ENCODE peak calls at places on chromosomes 11 and 22, in ten cellular contexts. One of them, this sample, is unnamed. For H3K4me1, the result is how much of the 10 kb centered on the place peaks cover.

GRCh38 chr11:124717786-124718634 is 21.7 kb upstream of the NRGN start:
- ATAC-seq in left lung: peak
- ATAC-seq in psoas muscle: peak
- ATAC-seq in Panc1: peak
- ATAC-seq in IMR-90: peak
- ATAC-seq in gastrocnemius medialis: no peak
- ATAC-seq in right cardiac atrium: peak
- ATAC-seq in aorta: peak
- ATAC-seq in heart left ventricle: peak
- ATAC-seq in mucosa of descending colon: peak
- ATAC-seq in this sample: peak

GRCh38 chr11:1478011-1478410 is 8.6 kb downstream of the MOB2 start:
- ATAC-seq in left lung: no peak
- ATAC-seq in psoas muscle: no peak
- ATAC-seq in Panc1: no peak
- ATAC-seq in IMR-90: no peak
- ATAC-seq in gastrocnemius medialis: no peak
- ATAC-seq in right cardiac atrium: no peak
- ATAC-seq in aorta: no peak
- ATAC-seq in heart left ventricle: no peak
- ATAC-seq in mucosa of descending colon: no peak
- ATAC-seq in this sample: no peak

GRCh38 chr11:28003615-28004014 is 104.3 kb downstream of the KIF18A start:
- ATAC-seq in left lung: no peak
- ATAC-seq in psoas muscle: no peak
- ATAC-seq in Panc1: no peak
- ATAC-seq in IMR-90: no peak
- ATAC-seq in gastrocnemius medialis: no peak
- ATAC-seq in right cardiac atrium: no peak
- ATAC-seq in aorta: no peak
- ATAC-seq in heart left ventricle: no peak
- ATAC-seq in mucosa of descending colon: no peak
- ATAC-seq in this sample: no peak

GRCh38 chr11:70437111-70437784 is 38.9 kb downstream of the CTTN start:
- ATAC-seq in left lung: no peak
- ATAC-seq in psoas muscle: no peak
- ATAC-seq in Panc1: peak
- ATAC-seq in IMR-90: no peak
- ATAC-seq in gastrocnemius medialis: no peak
- ATAC-seq in right cardiac atrium: no peak
- ATAC-seq in aorta: no peak
- ATAC-seq in heart left ventricle: no peak
- ATAC-seq in mucosa of descending colon: no peak
- ATAC-seq in this sample: no peak

GRCh38 chr11:107591098-107591445 is at the start of gene ELMOD1:
- ATAC-seq in left lung: peak
- ATAC-seq in psoas muscle: peak
- ATAC-seq in Panc1: peak
- ATAC-seq in IMR-90: peak
- ATAC-seq in gastrocnemius medialis: peak
- ATAC-seq in right cardiac atrium: peak
- ATAC-seq in aorta: peak
- ATAC-seq in heart left ventricle: peak
- ATAC-seq in mucosa of descending colon: peak
- ATAC-seq in this sample: peak

GRCh38 chr11:61083601-61084147 is 18.6 kb upstream of the CD5 start:
- ATAC-seq in left lung: no peak
- ATAC-seq in psoas muscle: no peak
- ATAC-seq in Panc1: no peak
- ATAC-seq in IMR-90: no peak
- ATAC-seq in gastrocnemius medialis: no peak
- ATAC-seq in right cardiac atrium: no peak
- ATAC-seq in aorta: no peak
- ATAC-seq in heart left ventricle: no peak
- ATAC-seq in mucosa of descending colon: peak
- ATAC-seq in this sample: no peak

GRCh38 chr11:83025267-83025704 is 46.4 kb downstream of the RAB30 start:
- ATAC-seq in left lung: no peak
- ATAC-seq in psoas muscle: no peak
- ATAC-seq in Panc1: peak
- ATAC-seq in IMR-90: peak
- ATAC-seq in gastrocnemius medialis: peak
- ATAC-seq in right cardiac atrium: no peak
- ATAC-seq in aorta: no peak
- ATAC-seq in heart left ventricle: no peak
- ATAC-seq in mucosa of descending colon: peak
- ATAC-seq in this sample: peak

GRCh38 chr11:21485426-21485825 is 707.5 kb upstream of the ANO5 start:
- ATAC-seq in left lung: no peak
- ATAC-seq in psoas muscle: no peak
- ATAC-seq in Panc1: no peak
- ATAC-seq in IMR-90: no peak
- ATAC-seq in gastrocnemius medialis: no peak
- ATAC-seq in right cardiac atrium: no peak
- ATAC-seq in aorta: no peak
- ATAC-seq in heart left ventricle: no peak
- ATAC-seq in mucosa of descending colon: no peak
- ATAC-seq in this sample: no peak

GRCh38 chr11:15707971-15708370 is 593.2 kb downstream of the INSC start:
- ATAC-seq in left lung: no peak
- ATAC-seq in psoas muscle: peak
- ATAC-seq in Panc1: no peak
- ATAC-seq in IMR-90: peak
- ATAC-seq in gastrocnemius medialis: no peak
- ATAC-seq in right cardiac atrium: peak
- ATAC-seq in aorta: peak
- ATAC-seq in heart left ventricle: no peak
- ATAC-seq in mucosa of descending colon: peak
- ATAC-seq in this sample: peak

GRCh38 chr11:94537051-94537600 is 6.6 kb upstream of the FUT4 start:
- ATAC-seq in left lung: peak
- ATAC-seq in psoas muscle: no peak
- ATAC-seq in Panc1: no peak
- ATAC-seq in IMR-90: peak
- ATAC-seq in gastrocnemius medialis: no peak
- ATAC-seq in right cardiac atrium: peak
- ATAC-seq in aorta: peak
- ATAC-seq in heart left ventricle: no peak
- ATAC-seq in mucosa of descending colon: peak
- ATAC-seq in this sample: no peak

GRCh38 chr11:120817131-120817530 is 206.8 kb upstream of the TBCEL start:
- ATAC-seq in left lung: no peak
- ATAC-seq in psoas muscle: no peak
- ATAC-seq in Panc1: no peak
- ATAC-seq in IMR-90: no peak
- ATAC-seq in gastrocnemius medialis: no peak
- ATAC-seq in right cardiac atrium: peak
- ATAC-seq in aorta: no peak
- ATAC-seq in heart left ventricle: no peak
- ATAC-seq in mucosa of descending colon: peak
- ATAC-seq in this sample: no peak

GRCh38 chr11:16923987-16924386 is 90.2 kb downstream of the PLEKHA7 start:
- ATAC-seq in left lung: peak
- ATAC-seq in psoas muscle: no peak
- ATAC-seq in Panc1: no peak
- ATAC-seq in IMR-90: no peak
- ATAC-seq in gastrocnemius medialis: no peak
- ATAC-seq in right cardiac atrium: peak
- ATAC-seq in aorta: no peak
- ATAC-seq in heart left ventricle: no peak
- ATAC-seq in mucosa of descending colon: peak
- ATAC-seq in this sample: no peak

GRCh38 chr11:30002157-30002556 is 14.7 kb downstream of the KCNA4 start:
- ATAC-seq in left lung: no peak
- ATAC-seq in psoas muscle: no peak
- ATAC-seq in Panc1: no peak
- ATAC-seq in IMR-90: no peak
- ATAC-seq in gastrocnemius medialis: no peak
- ATAC-seq in right cardiac atrium: no peak
- ATAC-seq in aorta: no peak
- ATAC-seq in heart left ventricle: no peak
- ATAC-seq in mucosa of descending colon: no peak
- ATAC-seq in this sample: no peak

GRCh38 chr11:70647188-70648166 is 249.1 kb downstream of the CTTN start:
- ATAC-seq in left lung: no peak
- ATAC-seq in psoas muscle: no peak
- ATAC-seq in Panc1: no peak
- ATAC-seq in IMR-90: no peak
- ATAC-seq in gastrocnemius medialis: no peak
- ATAC-seq in right cardiac atrium: no peak
- ATAC-seq in aorta: no peak
- ATAC-seq in heart left ventricle: no peak
- ATAC-seq in mucosa of descending colon: no peak
- ATAC-seq in this sample: no peak

GRCh38 chr22:33873186-33873585 is 47.1 kb downstream of the LARGE1 start:
- ATAC-seq in left lung: peak
- ATAC-seq in psoas muscle: peak
- ATAC-seq in Panc1: no peak
- ATAC-seq in IMR-90: no peak
- ATAC-seq in gastrocnemius medialis: peak
- ATAC-seq in right cardiac atrium: peak
- ATAC-seq in aorta: peak
- ATAC-seq in heart left ventricle: peak
- ATAC-seq in mucosa of descending colon: peak
- ATAC-seq in this sample: peak

GRCh38 chr22:20511578-20512259 is 4.3 kb downstream of the MED15 start:
- ATAC-seq in left lung: no peak
- ATAC-seq in psoas muscle: no peak
- ATAC-seq in Panc1: no peak
- ATAC-seq in IMR-90: no peak
- ATAC-seq in gastrocnemius medialis: no peak
- ATAC-seq in right cardiac atrium: no peak
- ATAC-seq in aorta: no peak
- ATAC-seq in heart left ventricle: no peak
- ATAC-seq in mucosa of descending colon: no peak
- ATAC-seq in this sample: no peak
- H3K4me1 ChIP-seq in left lung: half or more
- H3K4me1 ChIP-seq in psoas muscle: half or more
- H3K4me1 ChIP-seq in Panc1: under half
- H3K4me1 ChIP-seq in IMR-90: under half
- H3K4me1 ChIP-seq in gastrocnemius medialis: half or more
- H3K4me1 ChIP-seq in right cardiac atrium: under half
- H3K4me1 ChIP-seq in aorta: under half
- H3K4me1 ChIP-seq in heart left ventricle: half or more
- H3K4me1 ChIP-seq in mucosa of descending colon: under half
- H3K4me1 ChIP-seq in this sample: half or more

GRCh38 chr11:117946842-117947526 is 17.8 kb upstream of the TMPRSS13 start:
- ATAC-seq in left lung: peak
- ATAC-seq in psoas muscle: peak
- ATAC-seq in Panc1: peak
- ATAC-seq in IMR-90: peak
- ATAC-seq in gastrocnemius medialis: peak
- ATAC-seq in right cardiac atrium: peak
- ATAC-seq in aorta: peak
- ATAC-seq in heart left ventricle: peak
- ATAC-seq in mucosa of descending colon: peak
- ATAC-seq in this sample: peak
- H3K4me1 ChIP-seq in left lung: half or more
- H3K4me1 ChIP-seq in psoas muscle: under half
- H3K4me1 ChIP-seq in Panc1: under half
- H3K4me1 ChIP-seq in IMR-90: under half
- H3K4me1 ChIP-seq in gastrocnemius medialis: under half
- H3K4me1 ChIP-seq in right cardiac atrium: under half
- H3K4me1 ChIP-seq in aorta: under half
- H3K4me1 ChIP-seq in heart left ventricle: under half
- H3K4me1 ChIP-seq in mucosa of descending colon: under half
- H3K4me1 ChIP-seq in this sample: under half

DNA sequence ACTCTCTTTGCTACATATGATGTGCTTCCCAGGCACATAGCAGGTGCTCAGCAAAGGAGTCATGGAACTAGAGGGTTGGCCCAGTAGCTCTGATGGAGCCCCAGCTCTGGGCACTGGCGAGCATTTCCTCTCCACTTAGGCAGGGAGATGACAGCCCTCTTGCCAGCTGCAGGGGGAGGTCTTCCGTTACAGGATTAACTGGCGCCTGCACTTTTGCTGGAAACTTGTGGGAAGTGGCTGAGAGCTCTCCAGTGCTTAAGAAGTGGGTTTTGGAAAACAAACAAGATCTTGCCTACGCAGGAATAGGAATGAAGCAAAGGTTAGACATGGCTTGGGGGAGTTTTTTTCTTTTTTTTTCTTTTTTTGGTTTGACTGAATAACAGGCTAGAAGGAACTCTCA is 75.5 kb downstream of the MICAL2 start:
- ATAC-seq in left lung: peak
- ATAC-seq in psoas muscle: no peak
- ATAC-seq in Panc1: no peak
- ATAC-seq in IMR-90: peak
- ATAC-seq in gastrocnemius medialis: no peak
- ATAC-seq in right cardiac atrium: peak
- ATAC-seq in aorta: peak
- ATAC-seq in heart left ventricle: no peak
- ATAC-seq in mucosa of descending colon: no peak
- ATAC-seq in this sample: peak
- H3K4me1 ChIP-seq in left lung: under half
- H3K4me1 ChIP-seq in psoas muscle: under half
- H3K4me1 ChIP-seq in Panc1: half or more
- H3K4me1 ChIP-seq in IMR-90: under half
- H3K4me1 ChIP-seq in gastrocnemius medialis: under half
- H3K4me1 ChIP-seq in right cardiac atrium: under half
- H3K4me1 ChIP-seq in aorta: under half
- H3K4me1 ChIP-seq in heart left ventricle: half or more
- H3K4me1 ChIP-seq in mucosa of descending colon: under half
- H3K4me1 ChIP-seq in this sample: under half

GRCh38 chr11:33861911-33862310 is 30.0 kb downstream of the LMO2 start:
- ATAC-seq in left lung: no peak
- ATAC-seq in psoas muscle: no peak
- ATAC-seq in Panc1: no peak
- ATAC-seq in IMR-90: no peak
- ATAC-seq in gastrocnemius medialis: no peak
- ATAC-seq in right cardiac atrium: no peak
- ATAC-seq in aorta: no peak
- ATAC-seq in heart left ventricle: no peak
- ATAC-seq in mucosa of descending colon: no peak
- ATAC-seq in this sample: no peak

GRCh38 chr11:33859306-33859705 is 32.6 kb downstream of the LMO2 start:
- ATAC-seq in left lung: no peak
- ATAC-seq in psoas muscle: no peak
- ATAC-seq in Panc1: no peak
- ATAC-seq in IMR-90: no peak
- ATAC-seq in gastrocnemius medialis: no peak
- ATAC-seq in right cardiac atrium: no peak
- ATAC-seq in aorta: no peak
- ATAC-seq in heart left ventricle: no peak
- ATAC-seq in mucosa of descending colon: no peak
- ATAC-seq in this sample: no peak

GRCh38 chr11:33860926-33861325 is 30.9 kb downstream of the LMO2 start:
- ATAC-seq in left lung: no peak
- ATAC-seq in psoas muscle: no peak
- ATAC-seq in Panc1: no peak
- ATAC-seq in IMR-90: no peak
- ATAC-seq in gastrocnemius medialis: no peak
- ATAC-seq in right cardiac atrium: no peak
- ATAC-seq in aorta: no peak
- ATAC-seq in heart left ventricle: no peak
- ATAC-seq in mucosa of descending colon: peak
- ATAC-seq in this sample: no peak

GRCh38 chr11:33863418-33864172 is 28.3 kb downstream of the LMO2 start:
- ATAC-seq in left lung: no peak
- ATAC-seq in psoas muscle: no peak
- ATAC-seq in Panc1: no peak
- ATAC-seq in IMR-90: no peak
- ATAC-seq in gastrocnemius medialis: no peak
- ATAC-seq in right cardiac atrium: no peak
- ATAC-seq in aorta: no peak
- ATAC-seq in heart left ventricle: no peak
- ATAC-seq in mucosa of descending colon: no peak
- ATAC-seq in this sample: no peak

GRCh38 chr11:33861366-33861765 is 30.5 kb downstream of the LMO2 start:
- ATAC-seq in left lung: no peak
- ATAC-seq in psoas muscle: no peak
- ATAC-seq in Panc1: no peak
- ATAC-seq in IMR-90: no peak
- ATAC-seq in gastrocnemius medialis: no peak
- ATAC-seq in right cardiac atrium: no peak
- ATAC-seq in aorta: no peak
- ATAC-seq in heart left ventricle: no peak
- ATAC-seq in mucosa of descending colon: no peak
- ATAC-seq in this sample: no peak
- H3K4me1 ChIP-seq in left lung: under half
- H3K4me1 ChIP-seq in psoas muscle: under half
- H3K4me1 ChIP-seq in Panc1: under half
- H3K4me1 ChIP-seq in IMR-90: under half
- H3K4me1 ChIP-seq in gastrocnemius medialis: under half
- H3K4me1 ChIP-seq in right cardiac atrium: under half
- H3K4me1 ChIP-seq in aorta: under half
- H3K4me1 ChIP-seq in heart left ventricle: under half
- H3K4me1 ChIP-seq in mucosa of descending colon: under half
- H3K4me1 ChIP-seq in this sample: under half

This sample was measured in gastroesophageal sphincter.